ENCODE peak calls at places on chromosome 11, in ten cellular contexts. One of them, this sample, is unnamed.

GRCh38 chr11:441418-442274 is at the start of gene ANO9:
- DNase-seq in GM12891: peak
- DNase-seq in right lobe of liver: no peak
- DNase-seq in breast epithelium: peak
- DNase-seq in A549: no peak
- DNase-seq in body of pancreas: peak
- DNase-seq in H54: no peak
- DNase-seq in Peyer's patch: peak
- DNase-seq in heart left ventricle: no peak
- DNase-seq in lower leg skin: no peak
- DNase-seq in this sample: no peak

GRCh38 chr11:88146106-88146505 is 29.1 kb downstream of the RAB38 start:
- DNase-seq in H54: no peak
- DNase-seq in GM12891: no peak
- DNase-seq in Peyer's patch: no peak
- DNase-seq in A549: no peak
- DNase-seq in breast epithelium: no peak
- DNase-seq in heart left ventricle: no peak
- DNase-seq in lower leg skin: no peak
- DNase-seq in right lobe of liver: no peak
- DNase-seq in body of pancreas: no peak
- DNase-seq in this sample: no peak

GRCh38 chr11:1679881-1680280 is 17.1 kb upstream of the KRTAP5-6 start:
- DNase-seq in H54: no peak
- DNase-seq in lower leg skin: peak
- DNase-seq in body of pancreas: no peak
- DNase-seq in heart left ventricle: no peak
- DNase-seq in GM12891: no peak
- DNase-seq in A549: no peak
- DNase-seq in right lobe of liver: no peak
- DNase-seq in breast epithelium: peak
- DNase-seq in Peyer's patch: no peak
- DNase-seq in this sample: no peak

GRCh38 chr11:27025312-27025955 is 15.2 kb upstream of the BBOX1 start:
- DNase-seq in A549: no peak
- DNase-seq in breast epithelium: no peak
- DNase-seq in lower leg skin: no peak
- DNase-seq in right lobe of liver: no peak
- DNase-seq in body of pancreas: no peak
- DNase-seq in heart left ventricle: no peak
- DNase-seq in GM12891: no peak
- DNase-seq in H54: no peak
- DNase-seq in Peyer's patch: no peak
- DNase-seq in this sample: no peak

GRCh38 chr11:71563401-71563800 is 2.0 kb upstream of the KRTAP5-10 start:
- DNase-seq in right lobe of liver: peak
- DNase-seq in A549: peak
- DNase-seq in lower leg skin: no peak
- DNase-seq in GM12891: peak
- DNase-seq in H54: peak
- DNase-seq in Peyer's patch: peak
- DNase-seq in breast epithelium: no peak
- DNase-seq in body of pancreas: peak
- DNase-seq in heart left ventricle: no peak
- DNase-seq in this sample: peak

GRCh38 chr11:36129955-36130354 is 159.3 kb downstream of the COMMD9 start:
- DNase-seq in right lobe of liver: no peak
- DNase-seq in breast epithelium: no peak
- DNase-seq in Peyer's patch: no peak
- DNase-seq in H54: no peak
- DNase-seq in heart left ventricle: no peak
- DNase-seq in lower leg skin: no peak
- DNase-seq in body of pancreas: no peak
- DNase-seq in A549: no peak
- DNase-seq in GM12891: no peak
- DNase-seq in this sample: no peak

GRCh38 chr11:84012171-84012826 is 726.1 kb upstream of the CCDC90B start:
- DNase-seq in Peyer's patch: no peak
- DNase-seq in breast epithelium: no peak
- DNase-seq in body of pancreas: no peak
- DNase-seq in lower leg skin: no peak
- DNase-seq in right lobe of liver: no peak
- DNase-seq in A549: no peak
- DNase-seq in GM12891: no peak
- DNase-seq in heart left ventricle: no peak
- DNase-seq in H54: no peak
- DNase-seq in this sample: no peak

GRCh38 chr11:108589136-108589535 is 4.4 kb downstream of the EXPH5 start:
- DNase-seq in heart left ventricle: no peak
- DNase-seq in GM12891: no peak
- DNase-seq in Peyer's patch: no peak
- DNase-seq in breast epithelium: no peak
- DNase-seq in lower leg skin: no peak
- DNase-seq in H54: no peak
- DNase-seq in body of pancreas: no peak
- DNase-seq in right lobe of liver: no peak
- DNase-seq in A549: no peak
- DNase-seq in this sample: no peak

GRCh38 chr11:104620991-104621390 is 277.3 kb downstream of the CASP12 start:
- DNase-seq in H54: no peak
- DNase-seq in A549: no peak
- DNase-seq in heart left ventricle: no peak
- DNase-seq in right lobe of liver: no peak
- DNase-seq in body of pancreas: no peak
- DNase-seq in Peyer's patch: no peak
- DNase-seq in GM12891: no peak
- DNase-seq in lower leg skin: no peak
- DNase-seq in breast epithelium: no peak
- DNase-seq in this sample: no peak

GRCh38 chr11:69156673-69157155 is 979 bp downstream of the SMIM38 start:
- DNase-seq in body of pancreas: no peak
- DNase-seq in breast epithelium: no peak
- DNase-seq in H54: no peak
- DNase-seq in GM12891: no peak
- DNase-seq in heart left ventricle: peak
- DNase-seq in lower leg skin: no peak
- DNase-seq in Peyer's patch: no peak
- DNase-seq in right lobe of liver: no peak
- DNase-seq in A549: no peak
- DNase-seq in this sample: peak

GRCh38 chr11:126132319-126132718 is 69.7 kb upstream of the CDON start:
- DNase-seq in H54: peak
- DNase-seq in Peyer's patch: no peak
- DNase-seq in A549: peak
- DNase-seq in right lobe of liver: no peak
- DNase-seq in heart left ventricle: peak
- DNase-seq in lower leg skin: no peak
- DNase-seq in body of pancreas: peak
- DNase-seq in GM12891: no peak
- DNase-seq in breast epithelium: peak
- DNase-seq in this sample: no peak

GRCh38 chr11:69351460-69351859 is 57.5 kb downstream of the MYEOV start:
- DNase-seq in Peyer's patch: no peak
- DNase-seq in body of pancreas: no peak
- DNase-seq in breast epithelium: no peak
- DNase-seq in heart left ventricle: no peak
- DNase-seq in right lobe of liver: no peak
- DNase-seq in lower leg skin: no peak
- DNase-seq in GM12891: no peak
- DNase-seq in H54: no peak
- DNase-seq in A549: no peak
- DNase-seq in this sample: no peak

GRCh38 chr11:122040476-122040875 is 75.5 kb downstream of the BLID start:
- DNase-seq in H54: no peak
- DNase-seq in Peyer's patch: no peak
- DNase-seq in heart left ventricle: no peak
- DNase-seq in breast epithelium: no peak
- DNase-seq in lower leg skin: no peak
- DNase-seq in GM12891: no peak
- DNase-seq in body of pancreas: no peak
- DNase-seq in A549: no peak
- DNase-seq in right lobe of liver: no peak
- DNase-seq in this sample: no peak

DNA sequence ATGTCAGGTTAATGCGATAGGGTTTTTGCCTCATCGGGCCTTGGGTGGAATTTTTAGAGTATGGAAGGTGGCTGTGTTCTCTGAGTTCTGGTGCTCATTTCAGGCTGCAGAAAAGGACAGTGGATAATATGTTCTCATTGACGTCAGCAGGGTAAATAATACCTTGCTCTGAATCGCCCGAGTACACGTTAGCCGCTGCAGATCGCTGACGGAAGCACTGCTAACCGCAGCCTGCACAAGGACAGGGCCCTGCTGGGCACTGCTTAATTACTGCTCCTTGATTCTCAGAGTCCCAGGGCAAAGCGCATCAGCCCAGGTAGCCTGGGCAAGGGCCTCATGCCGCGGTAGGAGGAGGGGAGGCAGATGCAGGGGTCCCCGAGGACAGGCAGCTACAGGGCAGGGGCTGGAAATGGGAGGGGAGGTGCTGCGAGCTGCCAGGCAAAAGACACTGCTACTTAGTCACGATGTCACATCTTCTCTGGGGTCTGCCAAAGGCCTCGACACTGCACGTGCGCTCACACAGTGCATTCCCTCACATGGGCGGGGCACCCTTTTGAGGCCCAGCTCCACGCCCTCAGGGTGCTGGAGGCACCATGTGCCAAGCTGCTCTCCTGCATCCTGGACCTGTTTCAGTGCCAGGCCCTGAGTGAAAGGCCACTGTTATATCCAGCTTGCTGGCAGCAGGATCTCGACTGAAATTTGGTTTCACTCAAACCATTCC is 35.2 kb downstream of the PPP2R1B start:
- DNase-seq in breast epithelium: peak
- DNase-seq in lower leg skin: peak
- DNase-seq in A549: peak
- DNase-seq in heart left ventricle: peak
- DNase-seq in Peyer's patch: no peak
- DNase-seq in GM12891: no peak
- DNase-seq in body of pancreas: peak
- DNase-seq in H54: no peak
- DNase-seq in right lobe of liver: peak
- DNase-seq in this sample: peak
- TF ChIP-seq POLR2A in breast epithelium: no peak
- TF ChIP-seq POLR2A in lower leg skin: no peak
- TF ChIP-seq POLR2A in A549: no peak
- TF ChIP-seq POLR2A in heart left ventricle: no peak
- TF ChIP-seq POLR2A in Peyer's patch: no peak
- TF ChIP-seq POLR2A in GM12891: no peak
- TF ChIP-seq POLR2A in body of pancreas: peak
- TF ChIP-seq POLR2A in H54: no peak
- TF ChIP-seq POLR2A in right lobe of liver: peak
- TF ChIP-seq POLR2A in this sample: no peak

GRCh38 chr11:107202189-107202588 is 183.9 kb upstream of the GUCY1A2 start:
- DNase-seq in GM12891: no peak
- DNase-seq in heart left ventricle: no peak
- DNase-seq in H54: no peak
- DNase-seq in right lobe of liver: no peak
- DNase-seq in body of pancreas: no peak
- DNase-seq in breast epithelium: no peak
- DNase-seq in A549: no peak
- DNase-seq in lower leg skin: no peak
- DNase-seq in Peyer's patch: no peak
- DNase-seq in this sample: no peak
- TF ChIP-seq POLR2A in GM12891: no peak
- TF ChIP-seq POLR2A in heart left ventricle: no peak
- TF ChIP-seq POLR2A in H54: no peak
- TF ChIP-seq POLR2A in right lobe of liver: no peak
- TF ChIP-seq POLR2A in body of pancreas: no peak
- TF ChIP-seq POLR2A in breast epithelium: no peak
- TF ChIP-seq POLR2A in A549: no peak
- TF ChIP-seq POLR2A in lower leg skin: no peak
- TF ChIP-seq POLR2A in Peyer's patch: no peak
- TF ChIP-seq POLR2A in this sample: no peak

DNA sequence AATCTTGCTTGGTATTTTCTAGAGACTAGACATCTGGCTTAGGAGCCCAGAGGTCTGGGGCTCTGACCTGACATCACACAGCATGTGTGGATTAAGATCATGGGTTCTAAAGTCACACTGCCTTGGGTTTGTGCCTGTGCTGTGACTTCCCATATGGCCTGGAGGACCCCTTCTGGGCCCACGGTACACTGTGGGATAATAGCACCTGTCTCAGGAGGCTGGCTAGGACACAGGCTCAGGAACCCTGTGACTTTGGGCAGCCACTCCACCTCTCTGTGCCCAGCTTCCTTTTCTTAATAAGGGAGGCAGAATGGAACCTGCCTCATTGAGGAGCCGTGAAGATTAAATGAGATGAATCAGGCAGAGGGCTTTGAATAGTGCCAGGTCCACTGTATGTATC is 99.2 kb upstream of the B3GAT1 start:
- DNase-seq in H54: no peak
- DNase-seq in Peyer's patch: peak
- DNase-seq in GM12891: no peak
- DNase-seq in A549: no peak
- DNase-seq in breast epithelium: no peak
- DNase-seq in right lobe of liver: no peak
- DNase-seq in heart left ventricle: no peak
- DNase-seq in body of pancreas: no peak
- DNase-seq in lower leg skin: peak
- DNase-seq in this sample: no peak
- TF ChIP-seq POLR2A in H54: no peak
- TF ChIP-seq POLR2A in Peyer's patch: no peak
- TF ChIP-seq POLR2A in GM12891: no peak
- TF ChIP-seq POLR2A in A549: no peak
- TF ChIP-seq POLR2A in breast epithelium: no peak
- TF ChIP-seq POLR2A in right lobe of liver: no peak
- TF ChIP-seq POLR2A in heart left ventricle: no peak
- TF ChIP-seq POLR2A in body of pancreas: no peak
- TF ChIP-seq POLR2A in lower leg skin: no peak
- TF ChIP-seq POLR2A in this sample: no peak

GRCh38 chr11:77397631-77398030 is 76.3 kb downstream of the PAK1 start:
- DNase-seq in A549: no peak
- DNase-seq in GM12891: no peak
- DNase-seq in H54: no peak
- DNase-seq in breast epithelium: no peak
- DNase-seq in body of pancreas: no peak
- DNase-seq in lower leg skin: no peak
- DNase-seq in heart left ventricle: no peak
- DNase-seq in Peyer's patch: no peak
- DNase-seq in right lobe of liver: no peak
- DNase-seq in this sample: no peak

GRCh38 chr11:77396911-77397310 is 77.0 kb downstream of the PAK1 start:
- DNase-seq in body of pancreas: no peak
- DNase-seq in heart left ventricle: no peak
- DNase-seq in GM12891: no peak
- DNase-seq in A549: no peak
- DNase-seq in right lobe of liver: no peak
- DNase-seq in breast epithelium: no peak
- DNase-seq in Peyer's patch: no peak
- DNase-seq in lower leg skin: no peak
- DNase-seq in H54: no peak
- DNase-seq in this sample: no peak

GRCh38 chr11:77395460-77396175 is 78.3 kb downstream of the PAK1 start:
- DNase-seq in H54: no peak
- DNase-seq in GM12891: no peak
- DNase-seq in body of pancreas: no peak
- DNase-seq in right lobe of liver: no peak
- DNase-seq in lower leg skin: no peak
- DNase-seq in breast epithelium: no peak
- DNase-seq in A549: no peak
- DNase-seq in Peyer's patch: no peak
- DNase-seq in heart left ventricle: no peak
- DNase-seq in this sample: no peak

GRCh38 chr11:77396305-77396704 is 77.6 kb downstream of the PAK1 start:
- DNase-seq in body of pancreas: no peak
- DNase-seq in GM12891: no peak
- DNase-seq in heart left ventricle: no peak
- DNase-seq in Peyer's patch: no peak
- DNase-seq in H54: no peak
- DNase-seq in lower leg skin: no peak
- DNase-seq in right lobe of liver: no peak
- DNase-seq in A549: no peak
- DNase-seq in breast epithelium: no peak
- DNase-seq in this sample: no peak

GRCh38 chr11:77392842-77393241 is 81.1 kb downstream of the PAK1 start:
- DNase-seq in H54: no peak
- DNase-seq in A549: no peak
- DNase-seq in GM12891: no peak
- DNase-seq in lower leg skin: no peak
- DNase-seq in Peyer's patch: no peak
- DNase-seq in breast epithelium: no peak
- DNase-seq in heart left ventricle: no peak
- DNase-seq in right lobe of liver: no peak
- DNase-seq in body of pancreas: no peak
- DNase-seq in this sample: no peak
- TF ChIP-seq POLR2A in H54: no peak
- TF ChIP-seq POLR2A in A549: no peak
- TF ChIP-seq POLR2A in GM12891: no peak
- TF ChIP-seq POLR2A in lower leg skin: no peak
- TF ChIP-seq POLR2A in Peyer's patch: no peak
- TF ChIP-seq POLR2A in breast epithelium: no peak
- TF ChIP-seq POLR2A in heart left ventricle: no peak
- TF ChIP-seq POLR2A in right lobe of liver: no peak
- TF ChIP-seq POLR2A in body of pancreas: no peak
- TF ChIP-seq POLR2A in this sample: no peak